ENCODE peak calls at places on chromosomes 2 and 18, in four cellular contexts. D is astrocyte, M is GM04504, F is pancreas. J is an unnamed sample.

GRCh38 chr18:49168970-49169619 is 218.3 kb upstream of the SMAD7 start:
- DNase-seq in D (no peak), M (no peak), F (peak; percentile 37), J (no peak)

GRCh38 chr2:189613650-189614420 is 33.2 kb upstream of the SLC40A1 start:
- DNase-seq in D (peak; percentile 54), M (no peak), F (no peak), J (no peak)

GRCh38 chr2:219254590-219255219 is 987 bp upstream of the TUBA4A start:
- DNase-seq in D (no peak), M (no peak), F (no peak), J (no peak)

GRCh38 chr2:166867874-166868514 is 20.3 kb upstream of the XIRP2 start:
- DNase-seq in D (no peak), M (no peak), F (no peak), J (no peak)

GRCh38 chr2:28333606-28334526 is 58.8 kb upstream of the FOSL2 start:
- DNase-seq in D (no peak), M (no peak), F (no peak), J (no peak)

GRCh38 chr2:26723475-26723874 is 31.0 kb downstream of the KCNK3 start:
- DNase-seq in D (no peak), M (no peak), F (no peak), J (no peak)

GRCh38 chr2:152036611-152037469 is 62.0 kb downstream of the CACNB4 start:
- DNase-seq in D (peak; percentile 44), M (peak; percentile 41), F (peak; percentile 31), J (peak; percentile 52)

GRCh38 chr2:222973237-222973636 is 78.8 kb upstream of the KCNE4 start:
- DNase-seq in D (peak; percentile 35), M (no peak), F (no peak), J (no peak)

GRCh38 chr2:239200646-239201530 is 199.9 kb downstream of the HDAC4 start:
- DNase-seq in D (no peak), M (no peak), F (no peak), J (no peak)

GRCh38 chr2:42008241-42008911 is 39.4 kb upstream of the PKDCC start:
- DNase-seq in D (no peak), M (no peak), F (no peak), J (no peak)

GRCh38 chr2:138507267-138507666 is 5.7 kb downstream of the SPOPL start:
- DNase-seq in D (no peak), M (no peak), F (no peak), J (peak; percentile 40)

GRCh38 chr2:9484533-9484932 is 10.2 kb downstream of the IAH1 start:
- DNase-seq in D (peak; percentile 53), M (no peak), F (no peak), J (no peak)

GRCh38 chr18:67463829-67464228 is 52.7 kb downstream of the DSEL start:
- DNase-seq in D (no peak), M (no peak), F (no peak), J (no peak)

GRCh38 chr18:55419132-55419938 is 168.7 kb downstream of the TCF4 start:
- DNase-seq in D (peak; percentile 48), M (no peak), F (no peak), J (peak; percentile 60)

GRCh38 chr18:5998907-5999306 is 103.6 kb upstream of the TMEM200C start:
- DNase-seq in D (no peak), M (no peak), F (no peak), J (no peak)

GRCh38 chr18:140670-141266 is 17.6 kb upstream of the USP14 start:
- DNase-seq in D (no peak), M (no peak), F (no peak), J (no peak)

GRCh38 chr2:207919164-207919919 is 106.0 kb downstream of the PLEKHM3 start:
- DNase-seq in D (no peak), M (no peak), F (no peak), J (no peak)

GRCh38 chr18:75393721-75394120 is 33.8 kb downstream of the SMIM21 start:
- DNase-seq in D (no peak), M (peak; percentile 60), F (no peak), J (no peak)

GRCh38 chr2:142131016-142131714 is at the start of gene LRP1B:
- DNase-seq in D (peak; percentile 43), M (peak; percentile 3), F (peak; percentile 12), J (peak; percentile 40)

GRCh38 chr2:171266102-171266501 is 105.4 kb upstream of the TLK1 start:
- DNase-seq in D (no peak), M (no peak), F (no peak), J (no peak)

GRCh38 chr18:62617793-62618591 is 95.2 kb downstream of the ZCCHC2 start:
- DNase-seq in D (no peak), M (no peak), F (no peak), J (no peak)

GRCh38 chr2:240424341-240425235 is 10.9 kb upstream of the GPC1 start:
- DNase-seq in D (no peak), M (no peak), F (peak; percentile 20), J (no peak)

GRCh38 chr2:30400151-30400954 is 46.7 kb upstream of the LCLAT1 start:
- DNase-seq in D (no peak), M (no peak), F (no peak), J (no peak)

GRCh38 chr2:31137211-31138036 is 816 bp downstream of the GALNT14 start:
- DNase-seq in D (no peak), M (no peak), F (no peak), J (peak; percentile 27)

GRCh38 chr2:208025814-208026184 is 472 bp upstream of the PLEKHM3 start:
- DNase-seq in D (no peak), M (no peak), F (no peak), J (no peak)

GRCh38 chr2:58984731-58985130 is 743.6 kb upstream of the FANCL start:
- DNase-seq in D (peak; percentile 42), M (no peak), F (no peak), J (no peak)

GRCh38 chr2:127419112-127419430 is 844 bp downstream of the PROC start:
- DNase-seq in D (no peak), M (no peak), F (no peak), J (no peak)

GRCh38 chr18:24219561-24220317 is 80.9 kb downstream of the CABYR start:
- DNase-seq in D (no peak), M (no peak), F (no peak), J (no peak)

GRCh38 chr18:12403601-12404506 is 3.9 kb upstream of the PRELID3A start:
- DNase-seq in D (peak; percentile 86), M (peak; percentile 75), F (no peak), J (no peak)

GRCh38 chr18:8705280-8705940 is at the start of gene MTCL1:
- DNase-seq in D (peak; percentile 19), M (no peak), F (no peak), J (peak; percentile 77)

GRCh38 chr2:7015007-7015950 is 98.1 kb downstream of the RNF144A start:
- DNase-seq in D (peak; percentile 48), M (no peak), F (no peak), J (no peak)

GRCh38 chr2:127083819-127084503 is 23.0 kb downstream of the BIN1 start:
- DNase-seq in D (peak; percentile 98), M (peak; percentile 93), F (no peak), J (no peak)

GRCh38 chr18:23422751-23423418 is 30.2 kb upstream of the RIOK3 start:
- DNase-seq in D (peak; percentile 34), M (peak; percentile 50), F (no peak), J (no peak)

GRCh38 chr2:217929757-217930707 is 72.8 kb downstream of the TNS1 start:
- DNase-seq in D (peak; percentile 89), M (peak; percentile 69), F (no peak), J (no peak)

GRCh38 chr2:158619496-158619895 is 162.7 kb downstream of the PKP4 start:
- DNase-seq in D (peak; percentile 63), M (peak; percentile 7), F (no peak), J (no peak)

GRCh38 chr2:219459460-219460311 is 25.0 kb downstream of the SPEG start:
- DNase-seq in D (peak; percentile 33), M (no peak), F (peak; percentile 64), J (no peak)

GRCh38 chr18:29164993-29165599 is 988.2 kb upstream of the CDH2 start:
- DNase-seq in D (peak; percentile 94), M (peak; percentile 48), F (no peak), J (no peak)

GRCh38 chr2:120239488-120240287 is 13.0 kb upstream of the RALB start:
- DNase-seq in D (peak; percentile 91), M (peak; percentile 76), F (peak; percentile 66), J (no peak)

GRCh38 chr18:48990497-48991298 is 39.9 kb upstream of the SMAD7 start:
- DNase-seq in D (peak; percentile 64), M (peak; percentile 54), F (no peak), J (no peak)

J was measured in NCI-H526.